ENCODE peak calls at places on chromosomes 2 and 18, in seven cellular contexts. P is DND-41, B is fibroblast of lung, O is neural progenitor cell, Q is MM.1S, Z is HCT116, T is HepG2. A is an unnamed sample.

GRCh38 chr2:190896477-190896876 is 15.9 kb downstream of the GLS start:
- DNase-seq in B (peak; percentile 41), Q (no peak), O (no peak), P (no peak), Z (no peak), T (no peak), A (no peak)

GRCh38 chr2:239345251-239345650 is 55.6 kb downstream of the HDAC4 start:
- DNase-seq in O (no peak), T (no peak), B (no peak), P (peak; percentile 3), Z (no peak), Q (no peak), A (no peak)

GRCh38 chr18:68714356-68714706 is 577 bp downstream of the TMX3 start:
- DNase-seq in P (peak; percentile 25), B (peak; percentile 20), Q (peak; percentile 9), T (peak; percentile 4), O (peak; percentile 43), Z (no peak), A (peak; percentile 3)

GRCh38 chr18:45554070-45554767 is 61.1 kb upstream of the SLC14A2 start:
- DNase-seq in O (no peak), B (no peak), T (no peak), Q (no peak), P (no peak), Z (no peak), A (no peak)

GRCh38 chr2:202109737-202110184 is 36.7 kb downstream of the KIAA2012 start:
- DNase-seq in T (no peak), Q (no peak), P (no peak), O (peak; percentile 19), B (peak; percentile 72), Z (no peak), A (peak; percentile 15)

GRCh38 chr2:86480105-86480504 is 38.9 kb downstream of the KDM3A start:
- DNase-seq in Z (no peak), B (no peak), P (no peak), T (no peak), Q (no peak), O (no peak), A (no peak)

GRCh38 chr2:158115202-158115783 is 13.6 kb downstream of the UPP2 start:
- DNase-seq in P (no peak), Z (no peak), B (no peak), T (no peak), O (no peak), Q (no peak), A (no peak)

GRCh38 chr2:217837001-217837491 is 165.7 kb downstream of the TNS1 start:
- DNase-seq in B (peak; percentile 49), Z (peak; percentile 42), Q (no peak), O (peak; percentile 61), P (no peak), T (peak; percentile 17), A (no peak)

GRCh38 chr2:210376618-210377175 is 61.7 kb upstream of the MYL1 start:
- DNase-seq in Q (no peak), Z (no peak), P (no peak), B (no peak), T (no peak), O (no peak), A (no peak)

GRCh38 chr18:62420513-62421209 is 95.6 kb downstream of the TNFRSF11A start:
- DNase-seq in B (peak; percentile 74), P (peak; percentile 7), T (peak; percentile 85), Q (peak; percentile 30), O (no peak), Z (no peak), A (no peak)

GRCh38 chr18:62418258-62418657 is 93.1 kb downstream of the TNFRSF11A start:
- DNase-seq in Q (no peak), P (no peak), O (no peak), Z (no peak), T (no peak), B (no peak), A (no peak)

GRCh38 chr18:62425465-62426190 is 97.2 kb upstream of the ZCCHC2 start:
- DNase-seq in T (peak; percentile 88), B (peak; percentile 94), P (peak; percentile 66), Q (peak; percentile 75), Z (peak; percentile 90), O (peak; percentile 86), A (peak; percentile 58)

GRCh38 chr18:62420151-62420512 is 95.0 kb downstream of the TNFRSF11A start:
- DNase-seq in B (peak; percentile 65), Q (no peak), P (no peak), O (no peak), Z (no peak), T (peak; percentile 85), A (no peak)
- H3K27ac ChIP-seq in B (no peak overlapping the region), Q (no peak overlapping the region), P (no peak overlapping the region), O (no peak overlapping the region), Z (no peak overlapping the region), T (peak overlapping the region; percentile 89), A (no peak overlapping the region)

GRCh38 chr2:9782197-9782719 is 61.0 kb upstream of the TAF1B start:
- DNase-seq in P (peak; percentile 19), B (no peak), Z (no peak), T (no peak), Q (no peak), O (no peak), A (no peak)

GRCh38 chr2:9779572-9780264 is 63.6 kb upstream of the TAF1B start:
- DNase-seq in Q (no peak), B (no peak), T (no peak), P (peak; percentile 55), Z (no peak), O (no peak), A (peak; percentile 66)

GRCh38 chr2:9780368-9781130 is 62.7 kb upstream of the TAF1B start:
- DNase-seq in B (no peak), T (no peak), P (no peak), Z (no peak), O (no peak), Q (peak; percentile 22), A (no peak)

GRCh38 chr2:9778471-9779402 is 64.5 kb upstream of the TAF1B start:
- DNase-seq in P (no peak), T (no peak), O (no peak), Q (no peak), Z (no peak), B (no peak), A (no peak)

DNA sequence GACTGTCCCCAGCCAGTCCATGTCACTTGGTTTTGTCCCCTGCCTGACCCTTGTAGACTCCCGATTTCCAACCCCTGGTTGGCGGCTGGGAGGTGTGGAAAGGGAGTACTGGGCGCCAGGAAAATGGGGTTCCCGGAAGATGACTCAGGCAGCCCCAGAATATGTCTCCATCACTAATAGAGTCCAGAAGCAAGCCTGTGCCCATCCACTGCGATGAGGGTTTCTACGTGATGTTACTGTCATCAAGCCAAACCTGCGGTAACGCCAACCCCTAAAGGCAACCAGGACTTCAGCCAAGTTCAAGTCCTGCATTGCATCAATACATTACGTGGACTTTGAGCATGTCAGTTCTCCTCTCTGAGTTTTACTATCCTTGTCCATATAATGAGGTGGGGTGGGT is 62.0 kb upstream of the TAF1B start:
- DNase-seq in P (no peak), T (no peak), Q (no peak), B (no peak), Z (no peak), O (no peak), A (no peak)
- H2AFZ ChIP-seq in P (no peak overlapping the region), T (no peak overlapping the region), Q (no peak overlapping the region), B (no peak overlapping the region), Z (no peak overlapping the region), O (no peak overlapping the region), A (no peak overlapping the region)

GRCh38 chr18:74251297-74252031 is 40.3 kb downstream of the CYB5A start:
- DNase-seq in O (peak; percentile 17), Q (no peak), Z (no peak), T (peak; percentile 49), P (no peak), B (peak; percentile 48), A (no peak)
- H3K27ac ChIP-seq in O (no peak overlapping the region), Q (no peak overlapping the region), Z (no peak overlapping the region), T (peak overlapping the region; percentile 67), P (no peak overlapping the region), B (peak overlapping the region; percentile 47), A (no peak overlapping the region)

GRCh38 chr2:105537466-105537865 is 138.6 kb upstream of the FHL2 start:
- DNase-seq in Q (no peak), Z (no peak), P (no peak), T (no peak), O (no peak), B (no peak), A (no peak)
- H2AFZ ChIP-seq in Q (no peak overlapping the region), Z (no peak overlapping the region), P (no peak overlapping the region), T (no peak overlapping the region), O (no peak overlapping the region), B (no peak overlapping the region), A (no peak overlapping the region)